ENCODE peak calls at places on chromosome 4, in seven cellular contexts. One of them, this sample, is unnamed.

GRCh38 chr4:98446499-98447375 is 185.6 kb downstream of the RAP1GDS1 start:
- DNase-seq in activated T-cell treated with anti-CD3 and anti-CD28 coated beads, Interleukin-2, amount 50 U/mL, for 72 hours: peak
- DNase-seq in ELR: no peak
- DNase-seq in sciatic nerve: no peak
- DNase-seq in ACHN: no peak
- DNase-seq in IMR-90: peak
- DNase-seq in ovary: no peak
- DNase-seq in this sample: no peak

GRCh38 chr4:54231419-54232150 is 2.5 kb downstream of the PDGFRA start:
- DNase-seq in activated T-cell treated with anti-CD3 and anti-CD28 coated beads, Interleukin-2, amount 50 U/mL, for 72 hours: no peak
- DNase-seq in ELR: peak
- DNase-seq in sciatic nerve: peak
- DNase-seq in ACHN: no peak
- DNase-seq in IMR-90: peak
- DNase-seq in ovary: peak
- DNase-seq in this sample: peak

GRCh38 chr4:136934601-136935000 is 597.7 kb downstream of the PCDH18 start:
- DNase-seq in activated T-cell treated with anti-CD3 and anti-CD28 coated beads, Interleukin-2, amount 50 U/mL, for 72 hours: no peak
- DNase-seq in ELR: no peak
- DNase-seq in sciatic nerve: no peak
- DNase-seq in ACHN: peak
- DNase-seq in IMR-90: no peak
- DNase-seq in ovary: no peak
- DNase-seq in this sample: no peak

GRCh38 chr4:48706741-48707140 is 73.3 kb downstream of the FRYL start:
- DNase-seq in activated T-cell treated with anti-CD3 and anti-CD28 coated beads, Interleukin-2, amount 50 U/mL, for 72 hours: no peak
- DNase-seq in ELR: no peak
- DNase-seq in sciatic nerve: no peak
- DNase-seq in ACHN: peak
- DNase-seq in IMR-90: no peak
- DNase-seq in ovary: no peak
- DNase-seq in this sample: no peak

GRCh38 chr4:128802680-128803628 is 6.5 kb upstream of the JADE1 start:
- DNase-seq in activated T-cell treated with anti-CD3 and anti-CD28 coated beads, Interleukin-2, amount 50 U/mL, for 72 hours: no peak
- DNase-seq in ELR: no peak
- DNase-seq in sciatic nerve: no peak
- DNase-seq in ACHN: no peak
- DNase-seq in IMR-90: no peak
- DNase-seq in ovary: no peak
- DNase-seq in this sample: peak

GRCh38 chr4:74237425-74237966 is 70.8 kb upstream of the EPGN start:
- DNase-seq in activated T-cell treated with anti-CD3 and anti-CD28 coated beads, Interleukin-2, amount 50 U/mL, for 72 hours: no peak
- DNase-seq in ELR: no peak
- DNase-seq in sciatic nerve: no peak
- DNase-seq in ACHN: no peak
- DNase-seq in IMR-90: no peak
- DNase-seq in ovary: no peak
- DNase-seq in this sample: no peak

GRCh38 chr4:54625391-54625790 is 32.4 kb upstream of the KIT start:
- DNase-seq in activated T-cell treated with anti-CD3 and anti-CD28 coated beads, Interleukin-2, amount 50 U/mL, for 72 hours: no peak
- DNase-seq in ELR: no peak
- DNase-seq in sciatic nerve: no peak
- DNase-seq in ACHN: no peak
- DNase-seq in IMR-90: no peak
- DNase-seq in ovary: peak
- DNase-seq in this sample: no peak

GRCh38 chr4:32169841-32170240 is 1449.7 kb downstream of the PCDH7 start:
- DNase-seq in activated T-cell treated with anti-CD3 and anti-CD28 coated beads, Interleukin-2, amount 50 U/mL, for 72 hours: no peak
- DNase-seq in ELR: no peak
- DNase-seq in sciatic nerve: no peak
- DNase-seq in ACHN: no peak
- DNase-seq in IMR-90: no peak
- DNase-seq in ovary: no peak
- DNase-seq in this sample: no peak

GRCh38 chr4:20773144-20773997 is 73.1 kb downstream of the PACRGL start:
- DNase-seq in activated T-cell treated with anti-CD3 and anti-CD28 coated beads, Interleukin-2, amount 50 U/mL, for 72 hours: peak
- DNase-seq in ELR: peak
- DNase-seq in sciatic nerve: peak
- DNase-seq in ACHN: peak
- DNase-seq in IMR-90: peak
- DNase-seq in ovary: no peak
- DNase-seq in this sample: peak

GRCh38 chr4:185039508-185040273 is 21.4 kb downstream of the HELT start:
- DNase-seq in activated T-cell treated with anti-CD3 and anti-CD28 coated beads, Interleukin-2, amount 50 U/mL, for 72 hours: peak
- DNase-seq in ELR: peak
- DNase-seq in sciatic nerve: no peak
- DNase-seq in ACHN: peak
- DNase-seq in IMR-90: peak
- DNase-seq in ovary: peak
- DNase-seq in this sample: peak

GRCh38 chr4:76571274-76571673 is 136.2 kb downstream of the SHROOM3 start:
- DNase-seq in activated T-cell treated with anti-CD3 and anti-CD28 coated beads, Interleukin-2, amount 50 U/mL, for 72 hours: no peak
- DNase-seq in ELR: no peak
- DNase-seq in sciatic nerve: no peak
- DNase-seq in ACHN: no peak
- DNase-seq in IMR-90: no peak
- DNase-seq in ovary: no peak
- DNase-seq in this sample: no peak

GRCh38 chr4:107939307-107939706 is 8.0 kb downstream of the CYP2U1 start:
- DNase-seq in activated T-cell treated with anti-CD3 and anti-CD28 coated beads, Interleukin-2, amount 50 U/mL, for 72 hours: no peak
- DNase-seq in ELR: no peak
- DNase-seq in sciatic nerve: no peak
- DNase-seq in ACHN: no peak
- DNase-seq in IMR-90: peak
- DNase-seq in ovary: no peak
- DNase-seq in this sample: no peak

GRCh38 chr4:168514249-168514852 is 17.5 kb downstream of the PALLD start:
- DNase-seq in activated T-cell treated with anti-CD3 and anti-CD28 coated beads, Interleukin-2, amount 50 U/mL, for 72 hours: no peak
- DNase-seq in ELR: peak
- DNase-seq in sciatic nerve: no peak
- DNase-seq in ACHN: peak
- DNase-seq in IMR-90: peak
- DNase-seq in ovary: no peak
- DNase-seq in this sample: no peak

GRCh38 chr4:184807797-184808718 is 17.7 kb downstream of the ACSL1 start:
- DNase-seq in activated T-cell treated with anti-CD3 and anti-CD28 coated beads, Interleukin-2, amount 50 U/mL, for 72 hours: no peak
- DNase-seq in ELR: peak
- DNase-seq in sciatic nerve: peak
- DNase-seq in ACHN: no peak
- DNase-seq in IMR-90: peak
- DNase-seq in ovary: no peak
- DNase-seq in this sample: peak

GRCh38 chr4:4755306-4755705 is 104.2 kb upstream of the MSX1 start:
- DNase-seq in activated T-cell treated with anti-CD3 and anti-CD28 coated beads, Interleukin-2, amount 50 U/mL, for 72 hours: no peak
- DNase-seq in ELR: no peak
- DNase-seq in sciatic nerve: no peak
- DNase-seq in ACHN: no peak
- DNase-seq in IMR-90: no peak
- DNase-seq in ovary: no peak
- DNase-seq in this sample: no peak

GRCh38 chr4:11710484-11710883 is 281.8 kb upstream of the HS3ST1 start:
- DNase-seq in activated T-cell treated with anti-CD3 and anti-CD28 coated beads, Interleukin-2, amount 50 U/mL, for 72 hours: no peak
- DNase-seq in ELR: no peak
- DNase-seq in sciatic nerve: no peak
- DNase-seq in ACHN: no peak
- DNase-seq in IMR-90: peak
- DNase-seq in ovary: no peak
- DNase-seq in this sample: no peak

GRCh38 chr4:666822-667544 is 7.1 kb downstream of the ATP5ME start:
- DNase-seq in activated T-cell treated with anti-CD3 and anti-CD28 coated beads, Interleukin-2, amount 50 U/mL, for 72 hours: no peak
- DNase-seq in ELR: no peak
- DNase-seq in sciatic nerve: no peak
- DNase-seq in ACHN: no peak
- DNase-seq in IMR-90: no peak
- DNase-seq in ovary: no peak
- DNase-seq in this sample: no peak

GRCh38 chr4:10917475-10918103 is 233.0 kb upstream of the CLNK start:
- DNase-seq in activated T-cell treated with anti-CD3 and anti-CD28 coated beads, Interleukin-2, amount 50 U/mL, for 72 hours: no peak
- DNase-seq in ELR: no peak
- DNase-seq in sciatic nerve: no peak
- DNase-seq in ACHN: no peak
- DNase-seq in IMR-90: no peak
- DNase-seq in ovary: no peak
- DNase-seq in this sample: no peak

GRCh38 chr4:4362991-4363697 is 23.8 kb upstream of the NSG1 start:
- DNase-seq in activated T-cell treated with anti-CD3 and anti-CD28 coated beads, Interleukin-2, amount 50 U/mL, for 72 hours: no peak
- DNase-seq in ELR: no peak
- DNase-seq in sciatic nerve: no peak
- DNase-seq in ACHN: no peak
- DNase-seq in IMR-90: no peak
- DNase-seq in ovary: no peak
- DNase-seq in this sample: no peak

GRCh38 chr4:182717788-182718583 is 199.2 kb downstream of the DCTD start:
- DNase-seq in activated T-cell treated with anti-CD3 and anti-CD28 coated beads, Interleukin-2, amount 50 U/mL, for 72 hours: no peak
- DNase-seq in ELR: no peak
- DNase-seq in sciatic nerve: no peak
- DNase-seq in ACHN: no peak
- DNase-seq in IMR-90: no peak
- DNase-seq in ovary: no peak
- DNase-seq in this sample: no peak

GRCh38 chr4:8228319-8229250 is 29.5 kb downstream of the SH3TC1 start:
- DNase-seq in activated T-cell treated with anti-CD3 and anti-CD28 coated beads, Interleukin-2, amount 50 U/mL, for 72 hours: peak
- DNase-seq in ELR: peak
- DNase-seq in sciatic nerve: peak
- DNase-seq in ACHN: no peak
- DNase-seq in IMR-90: peak
- DNase-seq in ovary: peak
- DNase-seq in this sample: no peak

GRCh38 chr4:80367737-80368136 is 32.2 kb downstream of the CFAP299 start:
- DNase-seq in activated T-cell treated with anti-CD3 and anti-CD28 coated beads, Interleukin-2, amount 50 U/mL, for 72 hours: no peak
- DNase-seq in ELR: peak
- DNase-seq in sciatic nerve: no peak
- DNase-seq in ACHN: no peak
- DNase-seq in IMR-90: peak
- DNase-seq in ovary: no peak
- DNase-seq in this sample: no peak

GRCh38 chr4:186307497-186307896 is 41.5 kb downstream of the F11 start:
- DNase-seq in activated T-cell treated with anti-CD3 and anti-CD28 coated beads, Interleukin-2, amount 50 U/mL, for 72 hours: no peak
- DNase-seq in ELR: no peak
- DNase-seq in sciatic nerve: no peak
- DNase-seq in ACHN: no peak
- DNase-seq in IMR-90: no peak
- DNase-seq in ovary: no peak
- DNase-seq in this sample: no peak